ENCODE peak calls at places on chromosomes 5 and 9, in four cellular contexts. N, T, H and J are unnamed samples.

GRCh38 chr5:171715551-171715950 is 70.1 kb upstream of the SMIM23 start:
- DNase-seq in N (no peak), H (no peak), T (no peak), J (no peak)

GRCh38 chr5:63768221-63768620 is 194.0 kb downstream of the HTR1A start:
- DNase-seq in H (no peak), T (no peak), N (no peak), J (no peak)

GRCh38 chr5:72226950-72227349 is 93.1 kb downstream of the MRPS27 start:
- DNase-seq in N (no peak), T (no peak), H (no peak), J (no peak)

GRCh38 chr9:21316860-21317259 is 11.7 kb upstream of the IFNA5 start:
- DNase-seq in H (no peak), N (no peak), T (no peak), J (no peak)

GRCh38 chr9:114030364-114030763 is 47.7 kb downstream of the AMBP start:
- DNase-seq in H (no peak), N (no peak), T (no peak), J (no peak)

GRCh38 chr5:149140197-149141002 is 893 bp upstream of the ABLIM3 start:
- DNase-seq in N (no peak), T (peak), H (no peak), J (no peak)

GRCh38 chr9:124852829-124853531 is at the start of gene WDR38:
- DNase-seq in H (peak), N (peak), T (peak), J (peak)

GRCh38 chr5:54289769-54290168 is 20.6 kb downstream of the ARL15 start:
- DNase-seq in T (no peak), N (no peak), H (no peak), J (no peak)

GRCh38 chr9:83240671-83241070 is 177.7 kb upstream of the RASEF start:
- DNase-seq in N (no peak), H (no peak), T (no peak), J (no peak)

GRCh38 chr9:108953983-108954574 is 19.9 kb downstream of the ABITRAM start:
- DNase-seq in H (peak), T (peak), N (peak), J (peak)

GRCh38 chr5:95285406-95285761 is 490 bp upstream of the MCTP1 start:
- DNase-seq in H (no peak), N (no peak), T (no peak), J (no peak)

GRCh38 chr9:27421567-27421966 is 102.5 kb upstream of the IFNK start:
- DNase-seq in T (no peak), H (no peak), N (no peak), J (peak)

GRCh38 chr9:136088939-136089696 is 6.0 kb downstream of the NACC2 start:
- DNase-seq in T (no peak), N (no peak), H (no peak), J (no peak)

GRCh38 chr5:13814293-13814692 is 130.2 kb downstream of the DNAH5 start:
- DNase-seq in T (peak), N (no peak), H (no peak), J (peak)

GRCh38 chr5:52922384-52922783 is 66.8 kb upstream of the ITGA2 start:
- DNase-seq in N (no peak), T (peak), H (no peak), J (peak)

GRCh38 chr5:1855075-1855474 is 27.6 kb downstream of the IRX4 start:
- DNase-seq in H (no peak), T (no peak), N (no peak), J (no peak)

GRCh38 chr5:1853531-1853930 is 29.2 kb downstream of the IRX4 start:
- DNase-seq in N (no peak), H (no peak), T (no peak), J (no peak)

GRCh38 chr5:1850324-1851154 is 32.2 kb downstream of the IRX4 start:
- DNase-seq in T (no peak), N (no peak), H (no peak), J (no peak)

GRCh38 chr5:1851290-1851934 is 31.3 kb downstream of the IRX4 start:
- DNase-seq in H (no peak), T (no peak), N (no peak), J (no peak)

GRCh38 chr5:1852324-1852947 is 30.3 kb downstream of the IRX4 start:
- DNase-seq in T (no peak), H (no peak), N (no peak), J (no peak)
- TF ChIP-seq CTCF in T (no peak), H (no peak), N (no peak), J (no peak)

DNA sequence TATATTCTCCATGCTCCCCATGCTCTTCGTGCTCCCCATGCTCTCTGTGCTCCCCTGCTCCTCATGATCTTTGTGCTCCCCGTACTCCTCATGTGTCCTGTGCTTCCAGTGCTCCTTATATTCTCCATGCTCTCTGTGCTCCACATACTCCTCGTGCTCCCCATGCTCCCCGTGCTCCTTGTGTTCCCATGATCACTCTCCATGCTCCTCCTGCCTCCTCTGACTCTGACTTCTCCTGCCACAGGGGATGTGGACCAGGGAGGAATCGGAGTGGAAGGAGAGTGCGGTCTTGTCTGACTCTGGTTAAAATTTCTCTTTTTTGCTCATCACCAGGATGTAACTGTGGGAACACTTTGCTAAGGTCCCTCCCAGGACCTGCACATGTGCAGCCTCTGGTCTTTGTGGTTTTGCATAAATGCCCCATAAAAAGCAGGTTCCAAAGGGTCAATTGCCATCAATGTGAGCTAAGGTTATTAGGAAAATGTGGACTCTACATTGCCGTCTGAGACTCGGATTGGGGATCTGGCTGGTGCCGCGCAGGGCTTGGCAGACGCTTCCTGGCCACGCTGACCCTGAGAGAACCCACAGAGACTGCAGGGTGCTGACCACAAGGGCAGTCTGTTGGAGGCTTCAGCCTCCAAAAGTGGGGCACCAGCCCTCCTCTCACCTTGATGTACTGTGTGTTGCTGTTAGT is 52.5 kb downstream of the TRIP13 start:
- DNase-seq in H (no peak), N (no peak), T (no peak), J (no peak)
- H3K4me3 ChIP-seq in H (no peak), N (no peak), T (no peak), J (no peak)

GRCh38 chr9:116152390-116152789 is 1.2 kb upstream of the PAPPA start:
- DNase-seq in N (no peak), H (peak), T (peak), J (peak)
- TF ChIP-seq CTCF in N (peak), H (peak), T (peak), J (peak)

GRCh38 chr5:38830521-38831051 is 15.2 kb upstream of the OSMR start:
- DNase-seq in N (no peak), H (no peak), T (peak), J (no peak)
- H3K4me3 ChIP-seq in N (no peak), H (no peak), T (no peak), J (no peak)

GRCh38 chr5:1511651-1512540 is 11.9 kb downstream of the LPCAT1 start:
- DNase-seq in N (no peak), H (no peak), T (peak), J (peak)
- TF ChIP-seq CTCF in N (no peak), H (peak), T (peak), J (peak)

DNA sequence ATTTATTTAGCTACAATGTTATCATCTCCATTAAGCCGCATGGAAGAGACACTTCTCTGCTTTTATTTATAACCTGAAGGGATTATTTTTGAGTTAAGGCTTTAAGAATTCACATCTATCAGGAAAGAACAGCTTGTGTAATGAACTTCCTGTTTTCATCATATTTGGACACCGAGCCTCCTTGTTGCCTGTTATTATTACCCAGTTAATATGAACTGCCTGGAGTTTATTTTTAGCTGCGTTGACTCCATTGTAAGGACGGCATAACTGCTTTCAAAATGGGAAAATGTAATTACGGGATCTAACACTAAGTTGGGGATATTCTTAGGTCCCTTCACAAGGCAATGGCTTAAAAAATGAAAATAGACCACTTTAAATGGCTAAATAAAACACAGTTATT is 89.0 kb upstream of the NR4A3 start:
- DNase-seq in H (no peak), T (no peak), N (no peak), J (peak)
- H3K4me3 ChIP-seq in H (no peak), T (no peak), N (no peak), J (no peak)

GRCh38 chr5:137071941-137072340 is 427.2 kb downstream of the SPOCK1 start:
- DNase-seq in H (no peak), N (no peak), T (no peak), J (peak)

GRCh38 chr5:137073192-137073591 is 425.9 kb downstream of the SPOCK1 start:
- DNase-seq in T (peak), N (no peak), H (no peak), J (peak)

GRCh38 chr5:137072376-137073174 is 426.6 kb downstream of the SPOCK1 start:
- DNase-seq in N (no peak), H (no peak), T (no peak), J (peak)

GRCh38 chr5:137078171-137078665 is 420.9 kb downstream of the SPOCK1 start:
- DNase-seq in N (no peak), H (no peak), T (peak), J (no peak)

DNA sequence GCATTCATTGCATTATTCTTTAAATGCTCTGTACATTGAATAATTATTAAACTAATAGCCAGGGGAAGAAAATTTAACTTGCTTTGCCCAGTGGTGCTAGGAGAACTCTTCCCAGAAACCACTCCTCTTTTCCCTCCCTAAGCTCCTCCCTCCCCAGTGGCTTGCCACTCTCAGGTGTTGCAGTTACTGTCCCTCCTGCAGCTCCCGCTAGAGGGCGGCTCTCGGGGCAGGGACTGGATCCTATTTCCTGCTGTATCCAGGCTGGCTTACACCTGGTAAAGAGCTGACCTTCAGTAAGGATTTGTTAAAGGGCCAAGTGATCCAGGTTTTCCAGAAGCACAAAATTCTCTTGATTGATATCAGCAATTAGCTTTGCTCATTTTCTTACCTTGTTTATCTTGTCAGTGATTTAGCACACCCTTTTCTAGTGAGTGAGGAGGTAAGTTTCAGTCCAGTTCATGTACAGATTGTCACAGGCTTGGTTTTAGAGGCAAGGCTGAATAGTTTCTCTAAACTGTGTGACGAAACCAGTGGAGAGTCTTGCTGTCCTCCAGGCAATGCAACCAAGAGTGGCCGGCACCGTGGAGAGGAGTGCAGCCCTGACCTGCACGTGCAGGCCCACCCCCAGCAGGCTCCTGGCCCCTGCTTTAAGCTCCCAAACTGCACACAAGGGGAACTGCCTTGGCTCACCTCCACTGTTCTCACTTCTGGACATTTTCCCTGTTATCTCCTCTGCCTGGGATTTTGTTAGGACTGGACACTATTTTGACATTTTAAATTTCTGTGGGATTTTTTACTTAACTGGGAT is 423.8 kb downstream of the SPOCK1 start:
- DNase-seq in T (peak), N (no peak), H (peak), J (no peak)
- TF ChIP-seq CTCF in T (peak), N (no peak), H (peak), J (peak)

DNA sequence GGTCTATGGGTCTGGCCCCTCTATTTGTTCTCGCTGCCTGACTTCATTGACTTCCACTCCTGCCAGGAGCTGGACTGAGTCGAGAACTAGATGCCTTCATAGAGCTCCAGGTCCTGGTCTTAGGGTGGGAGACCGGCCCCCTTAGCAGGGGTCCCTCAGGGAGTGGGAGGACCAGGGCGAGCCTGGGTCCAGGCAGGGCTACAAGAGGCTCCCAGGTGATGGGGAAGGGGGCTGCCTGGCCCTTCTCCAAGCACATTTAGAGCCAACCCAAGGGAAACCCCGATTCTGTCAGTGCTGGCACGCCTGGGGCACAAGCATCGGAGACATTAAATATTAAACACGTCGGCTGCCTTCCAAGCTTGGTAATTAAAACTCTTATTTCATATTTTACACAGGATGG is 23.7 kb upstream of the ZBTB43 start:
- DNase-seq in T (no peak), H (no peak), N (no peak), J (no peak)
- H3K4me3 ChIP-seq in T (no peak), H (no peak), N (no peak), J (no peak)